ENCODE peak calls at places on chromosomes 3 and 15, in five cellular contexts. F is pancreas, B is NCI-H2081 treated with DMSO at 0.1 percent for 48 hours, Q is tibial nerve, E is Daoy. U is an unnamed sample.

GRCh38 chr15:78808550-78808949 is 2.7 kb downstream of the ADAMTS7 start:
- DNase-seq in F (no peak), B (no peak), Q (no peak), E (no peak), U (no peak)

GRCh38 chr3:128178782-128179473 is 25.6 kb downstream of the EEFSEC start:
- DNase-seq in F (no peak), B (no peak), Q (no peak), E (no peak), U (no peak)

GRCh38 chr3:187210555-187211327 is 13.5 kb downstream of the RTP1 start:
- DNase-seq in F (no peak), B (no peak), Q (no peak), E (peak), U (no peak)

GRCh38 chr3:97896129-97896528 is 74.3 kb downstream of the CRYBG3 start:
- DNase-seq in F (no peak), B (no peak), Q (no peak), E (no peak), U (no peak)

GRCh38 chr3:36908647-36909180 is 36.1 kb downstream of the TRANK1 start:
- DNase-seq in F (no peak), B (no peak), Q (no peak), E (no peak), U (no peak)

GRCh38 chr3:145865329-145865904 is 295.6 kb downstream of the PLOD2 start:
- DNase-seq in F (no peak), B (no peak), Q (no peak), E (no peak), U (no peak)

GRCh38 chr3:132879651-132880050 is 157.4 kb upstream of the NPHP3 start:
- DNase-seq in F (no peak), B (no peak), Q (no peak), E (peak), U (no peak)

GRCh38 chr3:150177673-150178378 is 207.1 kb upstream of the PFN2 start:
- DNase-seq in F (no peak), B (no peak), Q (no peak), E (peak), U (no peak)

GRCh38 chr15:85329561-85330421 is 50.6 kb upstream of the AKAP13 start:
- DNase-seq in F (no peak), B (no peak), Q (peak), E (peak), U (no peak)

GRCh38 chr3:168249539-168250414 is 154.1 kb upstream of the GOLIM4 start:
- DNase-seq in F (peak), B (peak), Q (peak), E (peak), U (no peak)

GRCh38 chr15:80073197-80073596 is 13.7 kb downstream of the ZFAND6 start:
- DNase-seq in F (no peak), B (no peak), Q (no peak), E (no peak), U (no peak)

GRCh38 chr3:127151992-127152391 is 40.9 kb upstream of the PRR23E start:
- DNase-seq in F (no peak), B (no peak), Q (no peak), E (no peak), U (no peak)

GRCh38 chr3:43346990-43347749 is 60.8 kb downstream of the SNRK start:
- DNase-seq in F (no peak), B (no peak), Q (no peak), E (no peak), U (peak)

GRCh38 chr15:91345761-91346160 is 245.7 kb downstream of the SV2B start:
- DNase-seq in F (no peak), B (no peak), Q (no peak), E (no peak), U (no peak)

GRCh38 chr15:70812827-70813364 is 41.1 kb downstream of the LARP6 start:
- DNase-seq in F (no peak), B (no peak), Q (no peak), E (no peak), U (no peak)

GRCh38 chr3:57017481-57017880 is 43.0 kb upstream of the SPATA12 start:
- DNase-seq in F (no peak), B (no peak), Q (no peak), E (peak), U (no peak)

GRCh38 chr3:184805351-184806038 is 6.5 kb upstream of the VPS8 start:
- DNase-seq in F (no peak), B (no peak), Q (no peak), E (no peak), U (no peak)

GRCh38 chr3:174116421-174116820 is 718.9 kb downstream of the NLGN1 start:
- DNase-seq in F (no peak), B (no peak), Q (no peak), E (no peak), U (no peak)

GRCh38 chr3:182740710-182741109 is 52.6 kb upstream of the ATP11B start:
- DNase-seq in F (no peak), B (no peak), Q (no peak), E (peak), U (no peak)

GRCh38 chr15:51132384-51133139 is 37.9 kb upstream of the TNFAIP8L3 start:
- DNase-seq in F (no peak), B (no peak), Q (peak), E (peak), U (no peak)

GRCh38 chr15:73804421-73804820 is 51.3 kb upstream of the INSYN1 start:
- DNase-seq in F (no peak), B (peak), Q (no peak), E (no peak), U (no peak)

GRCh38 chr15:25793354-25794050 is 69.6 kb downstream of the ATP10A start:
- DNase-seq in F (no peak), B (no peak), Q (no peak), E (no peak), U (no peak)

GRCh38 chr3:159239054-159239453 is 437.2 kb downstream of the MFSD1 start:
- DNase-seq in F (no peak), B (no peak), Q (no peak), E (no peak), U (no peak)

GRCh38 chr3:197216914-197217313 is 81.5 kb downstream of the DLG1 start:
- DNase-seq in F (no peak), B (no peak), Q (no peak), E (no peak), U (no peak)